ENCODE peak calls at places on chromosomes 11 and 22, in eight cellular contexts. L is brain microvascular endothelial cell; M is A172; I is progenitor cell of endocrine pancreas; A is NCI-H2029 treated with DMSO at 0.1 percent for 48 hours; K is epithelial cell of prostate; Q is left kidney; W is activated CD4-positive, CD25-positive, alpha-beta regulatory T cell. T is an unnamed sample.

GRCh38 chr22:40421082-40421350 is 50.6 kb downstream of the SGSM3 start:
- DNase-seq in W (no peak), Q (no peak), I (no peak), A (no peak), M (no peak), K (no peak), L (no peak), T (no peak)

GRCh38 chr11:2818503-2818902 is 67.1 kb downstream of the CDKN1C start:
- DNase-seq in A (no peak), I (no peak), Q (no peak), L (no peak), M (no peak), W (no peak), K (no peak), T (no peak)

GRCh38 chr22:28999510-29000224 is 62.0 kb downstream of the C22orf31 start:
- DNase-seq in I (no peak), L (no peak), W (no peak), M (no peak), A (no peak), K (no peak), Q (peak; percentile 74), T (no peak)

GRCh38 chr11:37230865-37231264 is 632.8 kb upstream of the RAG2 start:
- DNase-seq in Q (no peak), A (no peak), M (no peak), L (no peak), I (no peak), W (no peak), K (no peak), T (no peak)

GRCh38 chr11:88414385-88414861 is 76.9 kb upstream of the CTSC start:
- DNase-seq in K (no peak), A (no peak), M (peak; percentile 6), L (peak; percentile 83), Q (peak; percentile 63), W (no peak), I (no peak), T (peak; percentile 43)

GRCh38 chr11:115613986-115614625 is 109.9 kb upstream of the CADM1 start:
- DNase-seq in I (no peak), Q (peak; percentile 50), W (no peak), M (peak; percentile 47), A (no peak), L (peak; percentile 53), K (peak; percentile 49), T (no peak)

GRCh38 chr11:73236879-73237278 is 18.8 kb downstream of the P2RY2 start:
- DNase-seq in Q (peak; percentile 50), I (no peak), M (peak; percentile 27), L (no peak), K (no peak), W (no peak), A (no peak), T (no peak)

GRCh38 chr11:46513934-46514342 is 79.9 kb downstream of the AMBRA1 start:
- DNase-seq in I (no peak), L (no peak), A (peak; percentile 51), K (peak; percentile 73), M (no peak), W (no peak), Q (peak; percentile 71), T (peak; percentile 39)

GRCh38 chr11:6599449-6599848 is 4.0 kb downstream of the RRP8 start:
- DNase-seq in Q (no peak), M (no peak), L (no peak), I (no peak), K (no peak), W (no peak), A (no peak), T (no peak)

GRCh38 chr11:123429851-123430735 is at the start of gene GRAMD1B:
- DNase-seq in M (peak; percentile 38), Q (peak; percentile 96), K (no peak), L (peak; percentile 66), A (peak; percentile 59), W (peak; percentile 24), I (peak; percentile 48), T (peak; percentile 82)

GRCh38 chr11:118928870-118929495 is 3.3 kb upstream of the BCL9L start:
- DNase-seq in W (peak; percentile 56), A (no peak), K (no peak), I (no peak), Q (peak; percentile 92), M (peak; percentile 31), L (no peak), T (no peak)

GRCh38 chr11:69470301-69470700 is 11.2 kb upstream of the LINC01488 start:
- DNase-seq in W (no peak), A (no peak), I (no peak), Q (no peak), L (no peak), K (no peak), M (no peak), T (no peak)

GRCh38 chr22:42066133-42066761 is 4.4 kb downstream of the NAGA start:
- DNase-seq in L (no peak), K (no peak), W (no peak), A (no peak), I (no peak), Q (no peak), M (no peak), T (no peak)

GRCh38 chr11:99320769-99321290 is 300.1 kb downstream of the CNTN5 start:
- DNase-seq in I (no peak), A (no peak), W (no peak), Q (no peak), M (no peak), K (no peak), L (no peak), T (no peak)

GRCh38 chr11:64744544-64745218 is 739 bp upstream of the RASGRP2 start:
- DNase-seq in K (no peak), A (no peak), I (no peak), W (no peak), M (no peak), Q (peak; percentile 43), L (no peak), T (no peak)

GRCh38 chr22:43851058-43851978 is 11.0 kb downstream of the SULT4A1 start:
- DNase-seq in A (no peak), I (no peak), M (no peak), K (no peak), Q (no peak), W (no peak), L (no peak), T (no peak)

GRCh38 chr11:77542296-77542695 is 47.5 kb upstream of the AQP11 start:
- DNase-seq in W (no peak), A (no peak), K (no peak), Q (no peak), L (peak; percentile 45), I (no peak), M (no peak), T (no peak)

GRCh38 chr11:104836711-104837110 is 61.5 kb downstream of the CASP12 start:
- DNase-seq in W (no peak), I (no peak), L (no peak), K (no peak), Q (no peak), M (no peak), A (no peak), T (no peak)

GRCh38 chr11:31422703-31423102 is 53.0 kb downstream of the DNAJC24 start:
- DNase-seq in K (no peak), M (no peak), A (no peak), I (no peak), W (no peak), Q (no peak), L (no peak), T (no peak)

GRCh38 chr11:1153951-1154487 is 3.7 kb upstream of the MUC5AC start:
- DNase-seq in A (no peak), L (peak; percentile 88), K (no peak), I (peak; percentile 8), Q (no peak), M (peak; percentile 99), W (no peak), T (no peak)

GRCh38 chr22:48899523-48900326 is 927.9 kb downstream of the BRD1 start:
- DNase-seq in Q (no peak), A (no peak), K (no peak), L (no peak), W (no peak), I (no peak), M (no peak), T (no peak)

GRCh38 chr11:10030122-10030490 is 263.9 kb downstream of the SBF2 start:
- DNase-seq in L (no peak), I (no peak), K (no peak), Q (no peak), A (no peak), W (no peak), M (no peak), T (no peak)

GRCh38 chr22:25060522-25061071 is 108.1 kb downstream of the KIAA1671 start:
- DNase-seq in K (no peak), A (no peak), Q (no peak), M (no peak), W (no peak), L (no peak), I (no peak), T (no peak)

GRCh38 chr11:20363500-20364411 is at the start of gene HTATIP2:
- DNase-seq in W (peak; percentile 43), Q (peak; percentile 55), L (no peak), K (no peak), M (no peak), A (no peak), I (peak; percentile 26), T (peak; percentile 23)

T was measured in mesothelial cell of epicardium.